ENCODE peak calls at places on chromosomes 2 and 18, in five cellular contexts. P is ELF-1, V is HepG2, R is GM23248, E is uterus. C is an unnamed sample.

GRCh38 chr2:113407446-113408099 is 29.9 kb upstream of the ZNG1B start:
- DNase-seq in E (no peak), R (peak; percentile 36), V (peak; percentile 81), P (no peak), C (no peak)

GRCh38 chr2:225103737-225104141 is 61.5 kb upstream of the DOCK10 start:
- DNase-seq in P (no peak), E (no peak), V (no peak), R (peak; percentile 76), C (no peak)

GRCh38 chr18:28175930-28176673 is 828 bp downstream of the CDH2 start:
- DNase-seq in V (no peak), R (peak; percentile 66), E (no peak), P (peak; percentile 86), C (no peak)

GRCh38 chr2:17515652-17516051 is 2.6 kb downstream of the RAD51AP2 start:
- DNase-seq in E (no peak), R (no peak), P (no peak), V (no peak), C (no peak)

GRCh38 chr2:183665976-183666375 is 541.7 kb downstream of the NUP35 start:
- DNase-seq in V (no peak), E (no peak), R (peak; percentile 7), P (no peak), C (no peak)

GRCh38 chr2:115364078-115364477 is 921.6 kb downstream of the DPP10 start:
- DNase-seq in E (no peak), R (no peak), V (no peak), P (peak; percentile 12), C (no peak)

GRCh38 chr2:74979844-74980243 is 21.4 kb downstream of the POLE4 start:
- DNase-seq in P (no peak), R (no peak), E (no peak), V (no peak), C (no peak)

GRCh38 chr2:219676586-219676985 is 49.2 kb downstream of the SLC4A3 start:
- DNase-seq in E (no peak), V (no peak), P (no peak), R (no peak), C (no peak)

GRCh38 chr2:146189541-146189940 is 1655.3 kb upstream of the ACVR2A start:
- DNase-seq in P (no peak), E (no peak), V (no peak), R (no peak), C (no peak)

GRCh38 chr2:162073776-162074578 is at the start of gene DPP4:
- DNase-seq in P (peak; percentile 40), E (no peak), V (peak; percentile 65), R (peak; percentile 84), C (no peak)

GRCh38 chr2:102120261-102121259 is 22.0 kb upstream of the IL1R1 start:
- DNase-seq in R (no peak), P (no peak), E (no peak), V (no peak), C (no peak)

GRCh38 chr2:64327510-64328414 is 126.2 kb upstream of the LGALSL start:
- DNase-seq in P (no peak), R (peak; percentile 46), V (no peak), E (peak; percentile 42), C (peak; percentile 72)

GRCh38 chr2:45780541-45781463 is 129.3 kb downstream of the PRKCE start:
- DNase-seq in E (no peak), P (no peak), R (peak; percentile 39), V (no peak), C (no peak)

GRCh38 chr2:80365762-80366161 is 61.2 kb upstream of the LRRTM1 start:
- DNase-seq in P (peak; percentile 44), R (no peak), E (no peak), V (no peak), C (no peak)

GRCh38 chr18:56615738-56616520 is 22.5 kb downstream of the TXNL1 start:
- DNase-seq in P (no peak), V (no peak), E (no peak), R (no peak), C (no peak)

GRCh38 chr2:241814571-241815476 is 5.8 kb downstream of the NEU4 start:
- DNase-seq in E (no peak), V (no peak), P (no peak), R (no peak), C (no peak)

GRCh38 chr2:50491541-50492114 is 540.3 kb downstream of the NRXN1 start:
- DNase-seq in E (no peak), P (no peak), R (peak; percentile 60), V (peak; percentile 16), C (no peak)

GRCh38 chr2:5020451-5020850 is 671.7 kb upstream of the SOX11 start:
- DNase-seq in E (no peak), P (no peak), V (no peak), R (no peak), C (no peak)

GRCh38 chr18:48662021-48662661 is 123.3 kb downstream of the CTIF start:
- DNase-seq in E (peak; percentile 9), R (peak; percentile 63), P (peak; percentile 62), V (peak; percentile 70), C (no peak)

GRCh38 chr2:225282858-225283693 is 116.4 kb upstream of the NYAP2 start:
- DNase-seq in R (peak; percentile 38), E (no peak), V (peak; percentile 16), P (peak; percentile 23), C (no peak)

GRCh38 chr2:98778153-98778552 is 47.2 kb upstream of the MGAT4A start:
- DNase-seq in P (no peak), R (no peak), V (no peak), E (no peak), C (no peak)